ENCODE peak calls at places on chromosomes 4 and X, in nine cellular contexts. A is HTR-8/SVneo; P is omental fat pad; I is HS-5; D is SW480; W is left colon; H is LoVo; R is upper lobe of right lung; M is activated naive CD8-positive, alpha-beta T cell treated with anti-CD3 and anti-CD28 coated beads, Interleukin-2, amount 50 U/mL, for 24 hours. F is an unnamed sample.

GRCh38 chr4:66034671-66035070 is 364.4 kb upstream of the EPHA5 start:
- DNase-seq in R (no peak), M (no peak), I (no peak), A (no peak), W (no peak), H (no peak), P (no peak), D (no peak), F (no peak)

GRCh38 chr4:98919996-98920395 is 8.9 kb downstream of the EIF4E start:
- DNase-seq in P (no peak), A (no peak), I (no peak), W (no peak), D (no peak), R (no peak), H (no peak), M (no peak), F (no peak)

GRCh38 chr4:70518716-70519115 is 347 bp downstream of the AMTN start:
- DNase-seq in D (no peak), W (no peak), H (no peak), M (no peak), I (no peak), A (peak), P (no peak), R (no peak), F (no peak)

GRCh38 chr4:40192286-40193017 is 4.4 kb upstream of the RHOH start:
- DNase-seq in D (no peak), P (no peak), M (no peak), W (no peak), H (no peak), I (no peak), A (no peak), R (no peak), F (no peak)

GRCh38 chr4:27048350-27049100 is 187.9 kb downstream of the STIM2 start:
- DNase-seq in M (no peak), D (peak), A (peak), I (peak), R (no peak), W (no peak), H (peak), P (no peak), F (peak)

GRCh38 chrX:104195013-104195412 is 28.8 kb downstream of the FAM199X start:
- DNase-seq in H (no peak), A (no peak), W (no peak), P (no peak), M (no peak), D (no peak), R (no peak), I (no peak), F (no peak)

GRCh38 chr4:165364452-165365080 is 14.2 kb upstream of the CPE start:
- DNase-seq in H (peak), M (no peak), P (no peak), A (no peak), I (no peak), R (no peak), D (peak), W (peak), F (peak)

GRCh38 chrX:2589186-2590020 is 88.6 kb upstream of the DHRSX start:
- DNase-seq in D (no peak), M (no peak), W (no peak), I (no peak), P (no peak), R (no peak), A (no peak), H (no peak), F (no peak)

GRCh38 chr4:19739101-19739651 is 512.5 kb upstream of the SLIT2 start:
- DNase-seq in I (peak), H (peak), P (no peak), R (no peak), A (peak), W (no peak), M (no peak), D (peak), F (peak)

GRCh38 chrX:103396186-103396585 is 19.8 kb downstream of the BEX3 start:
- DNase-seq in W (no peak), M (no peak), A (no peak), H (no peak), R (no peak), D (peak), P (no peak), I (no peak), F (no peak)

GRCh38 chr4:183130328-183131155 is 31.5 kb downstream of the WWC2 start:
- DNase-seq in I (no peak), R (no peak), D (no peak), W (no peak), H (peak), M (no peak), A (no peak), P (no peak), F (no peak)

GRCh38 chr4:151199496-151200190 is 77.3 kb upstream of the PRSS48 start:
- DNase-seq in M (no peak), A (no peak), I (no peak), D (no peak), R (no peak), H (no peak), P (no peak), W (no peak), F (no peak)

GRCh38 chr4:13907255-13907751 is 279.8 kb upstream of the BOD1L1 start:
- DNase-seq in W (no peak), M (no peak), I (peak), H (peak), D (peak), P (no peak), A (peak), R (no peak), F (peak)

GRCh38 chr4:26087108-26087507 is 173.1 kb downstream of the SMIM20 start:
- DNase-seq in H (no peak), I (no peak), R (no peak), M (no peak), D (no peak), A (no peak), W (no peak), P (no peak), F (no peak)

GRCh38 chr4:80386281-80386886 is 50.9 kb downstream of the CFAP299 start:
- DNase-seq in P (no peak), M (no peak), A (no peak), H (no peak), W (no peak), D (no peak), I (no peak), R (peak), F (no peak)

GRCh38 chr4:14856927-14857220 is 145.4 kb upstream of the CPEB2 start:
- DNase-seq in I (no peak), D (no peak), H (no peak), P (no peak), W (no peak), R (no peak), M (no peak), A (no peak), F (no peak)

GRCh38 chr4:176340871-176341685 is 21.3 kb downstream of the SPCS3 start:
- DNase-seq in W (no peak), D (peak), H (peak), R (no peak), A (peak), M (no peak), P (no peak), I (no peak), F (peak)

GRCh38 chrX:45623266-45623665 is 422.6 kb upstream of the DIPK2B start:
- DNase-seq in R (no peak), A (peak), P (no peak), W (no peak), I (peak), H (no peak), M (no peak), D (no peak), F (peak)

F was measured in hepatocyte.